ENCODE peak calls at places on chromosome 15, in eight cellular contexts. One of them, this sample, is unnamed.

GRCh38 chr15:78800189-78800588 is 11.1 kb downstream of the ADAMTS7 start:
- DNase-seq in uterus: no peak
- DNase-seq in tibial nerve: no peak
- DNase-seq in mammary epithelial cell: no peak
- DNase-seq in PC-9: no peak
- DNase-seq in GM23338: no peak
- DNase-seq in osteoblast: no peak
- DNase-seq in CD8-positive, alpha-beta T cell: no peak
- DNase-seq in this sample: no peak

GRCh38 chr15:42348083-42348482 is 11.2 kb upstream of the CAPN3 start:
- DNase-seq in osteoblast: no peak
- DNase-seq in tibial nerve: no peak
- DNase-seq in uterus: no peak
- DNase-seq in mammary epithelial cell: peak
- DNase-seq in GM23338: no peak
- DNase-seq in CD8-positive, alpha-beta T cell: no peak
- DNase-seq in PC-9: no peak
- DNase-seq in this sample: no peak

GRCh38 chr15:39113741-39114140 is 467.1 kb upstream of the THBS1 start:
- DNase-seq in PC-9: no peak
- DNase-seq in GM23338: no peak
- DNase-seq in CD8-positive, alpha-beta T cell: no peak
- DNase-seq in uterus: no peak
- DNase-seq in tibial nerve: no peak
- DNase-seq in osteoblast: no peak
- DNase-seq in mammary epithelial cell: no peak
- DNase-seq in this sample: no peak

GRCh38 chr15:41899854-41900442 is 6.1 kb upstream of the SPTBN5 start:
- DNase-seq in mammary epithelial cell: no peak
- DNase-seq in tibial nerve: no peak
- DNase-seq in GM23338: no peak
- DNase-seq in PC-9: no peak
- DNase-seq in CD8-positive, alpha-beta T cell: no peak
- DNase-seq in osteoblast: no peak
- DNase-seq in uterus: no peak
- DNase-seq in this sample: no peak

GRCh38 chr15:62452016-62452415 is 286.9 kb upstream of the C2CD4B start:
- DNase-seq in GM23338: peak
- DNase-seq in uterus: no peak
- DNase-seq in mammary epithelial cell: no peak
- DNase-seq in osteoblast: no peak
- DNase-seq in tibial nerve: no peak
- DNase-seq in CD8-positive, alpha-beta T cell: no peak
- DNase-seq in PC-9: no peak
- DNase-seq in this sample: no peak

GRCh38 chr15:70518201-70519003 is 245.0 kb downstream of the UACA start:
- DNase-seq in PC-9: no peak
- DNase-seq in mammary epithelial cell: no peak
- DNase-seq in tibial nerve: no peak
- DNase-seq in CD8-positive, alpha-beta T cell: no peak
- DNase-seq in GM23338: no peak
- DNase-seq in uterus: no peak
- DNase-seq in osteoblast: no peak
- DNase-seq in this sample: no peak

GRCh38 chr15:40291088-40291574 is 8.3 kb upstream of the ANKRD63 start:
- DNase-seq in tibial nerve: no peak
- DNase-seq in GM23338: peak
- DNase-seq in mammary epithelial cell: peak
- DNase-seq in CD8-positive, alpha-beta T cell: no peak
- DNase-seq in uterus: peak
- DNase-seq in osteoblast: peak
- DNase-seq in PC-9: peak
- DNase-seq in this sample: peak

GRCh38 chr15:60932051-60932915 is 296.8 kb downstream of the RORA start:
- DNase-seq in CD8-positive, alpha-beta T cell: peak
- DNase-seq in mammary epithelial cell: peak
- DNase-seq in osteoblast: peak
- DNase-seq in uterus: no peak
- DNase-seq in tibial nerve: no peak
- DNase-seq in PC-9: peak
- DNase-seq in GM23338: peak
- DNase-seq in this sample: peak

GRCh38 chr15:68372291-68372811 is 59.6 kb downstream of the ITGA11 start:
- DNase-seq in CD8-positive, alpha-beta T cell: no peak
- DNase-seq in PC-9: no peak
- DNase-seq in osteoblast: peak
- DNase-seq in tibial nerve: no peak
- DNase-seq in mammary epithelial cell: peak
- DNase-seq in uterus: peak
- DNase-seq in GM23338: peak
- DNase-seq in this sample: no peak

GRCh38 chr15:41774062-41774872 is at the start of gene MAPKBP1:
- DNase-seq in uterus: peak
- DNase-seq in tibial nerve: peak
- DNase-seq in CD8-positive, alpha-beta T cell: peak
- DNase-seq in mammary epithelial cell: peak
- DNase-seq in GM23338: peak
- DNase-seq in osteoblast: peak
- DNase-seq in PC-9: peak
- DNase-seq in this sample: peak

GRCh38 chr15:90872481-90873184 is 4.2 kb downstream of the FURIN start:
- DNase-seq in uterus: no peak
- DNase-seq in PC-9: no peak
- DNase-seq in mammary epithelial cell: peak
- DNase-seq in CD8-positive, alpha-beta T cell: no peak
- DNase-seq in tibial nerve: no peak
- DNase-seq in GM23338: no peak
- DNase-seq in osteoblast: peak
- DNase-seq in this sample: no peak

GRCh38 chr15:92979011-92979701 is 79.0 kb downstream of the CHD2 start:
- DNase-seq in CD8-positive, alpha-beta T cell: no peak
- DNase-seq in GM23338: no peak
- DNase-seq in uterus: no peak
- DNase-seq in mammary epithelial cell: no peak
- DNase-seq in osteoblast: peak
- DNase-seq in tibial nerve: no peak
- DNase-seq in PC-9: no peak
- DNase-seq in this sample: no peak

GRCh38 chr15:69854521-69855171 is 243.1 kb downstream of the TLE3 start:
- DNase-seq in uterus: no peak
- DNase-seq in CD8-positive, alpha-beta T cell: no peak
- DNase-seq in PC-9: peak
- DNase-seq in mammary epithelial cell: no peak
- DNase-seq in osteoblast: no peak
- DNase-seq in GM23338: peak
- DNase-seq in tibial nerve: no peak
- DNase-seq in this sample: no peak

GRCh38 chr15:66816201-66816600 is 114.2 kb downstream of the SMAD6 start:
- DNase-seq in PC-9: no peak
- DNase-seq in tibial nerve: no peak
- DNase-seq in uterus: no peak
- DNase-seq in osteoblast: no peak
- DNase-seq in mammary epithelial cell: no peak
- DNase-seq in CD8-positive, alpha-beta T cell: no peak
- DNase-seq in GM23338: no peak
- DNase-seq in this sample: no peak

GRCh38 chr15:89472785-89473256 is 23.6 kb downstream of the RHCG start:
- DNase-seq in GM23338: peak
- DNase-seq in uterus: no peak
- DNase-seq in CD8-positive, alpha-beta T cell: peak
- DNase-seq in mammary epithelial cell: peak
- DNase-seq in osteoblast: peak
- DNase-seq in tibial nerve: no peak
- DNase-seq in PC-9: peak
- DNase-seq in this sample: peak
- TF ChIP-seq CTCF in GM23338: peak
- TF ChIP-seq CTCF in uterus: no peak
- TF ChIP-seq CTCF in CD8-positive, alpha-beta T cell: no peak
- TF ChIP-seq CTCF in mammary epithelial cell: peak
- TF ChIP-seq CTCF in osteoblast: peak
- TF ChIP-seq CTCF in tibial nerve: peak
- TF ChIP-seq CTCF in PC-9: peak
- TF ChIP-seq CTCF in this sample: no peak

GRCh38 chr15:28106294-28107110 is 7.4 kb upstream of the OCA2 start:
- DNase-seq in CD8-positive, alpha-beta T cell: no peak
- DNase-seq in osteoblast: peak
- DNase-seq in PC-9: no peak
- DNase-seq in GM23338: peak
- DNase-seq in mammary epithelial cell: no peak
- DNase-seq in tibial nerve: no peak
- DNase-seq in uterus: no peak
- DNase-seq in this sample: no peak
- H3K4me3 ChIP-seq in CD8-positive, alpha-beta T cell: peak
- H3K4me3 ChIP-seq in osteoblast: peak
- H3K4me3 ChIP-seq in PC-9: no peak
- H3K4me3 ChIP-seq in GM23338: peak
- H3K4me3 ChIP-seq in mammary epithelial cell: peak
- H3K4me3 ChIP-seq in tibial nerve: peak
- H3K4me3 ChIP-seq in uterus: peak
- H3K4me3 ChIP-seq in this sample: peak

GRCh38 chr15:77143191-77143590 is 72.3 kb upstream of the TSPAN3 start:
- DNase-seq in tibial nerve: no peak
- DNase-seq in PC-9: no peak
- DNase-seq in osteoblast: no peak
- DNase-seq in uterus: no peak
- DNase-seq in mammary epithelial cell: no peak
- DNase-seq in CD8-positive, alpha-beta T cell: no peak
- DNase-seq in GM23338: no peak
- DNase-seq in this sample: no peak
- H3K27ac ChIP-seq in tibial nerve: no peak
- H3K27ac ChIP-seq in PC-9: no peak
- H3K27ac ChIP-seq in osteoblast: peak
- H3K27ac ChIP-seq in uterus: peak
- H3K27ac ChIP-seq in mammary epithelial cell: no peak
- H3K27ac ChIP-seq in CD8-positive, alpha-beta T cell: no peak
- H3K27ac ChIP-seq in GM23338: no peak
- H3K27ac ChIP-seq in this sample: no peak

DNA sequence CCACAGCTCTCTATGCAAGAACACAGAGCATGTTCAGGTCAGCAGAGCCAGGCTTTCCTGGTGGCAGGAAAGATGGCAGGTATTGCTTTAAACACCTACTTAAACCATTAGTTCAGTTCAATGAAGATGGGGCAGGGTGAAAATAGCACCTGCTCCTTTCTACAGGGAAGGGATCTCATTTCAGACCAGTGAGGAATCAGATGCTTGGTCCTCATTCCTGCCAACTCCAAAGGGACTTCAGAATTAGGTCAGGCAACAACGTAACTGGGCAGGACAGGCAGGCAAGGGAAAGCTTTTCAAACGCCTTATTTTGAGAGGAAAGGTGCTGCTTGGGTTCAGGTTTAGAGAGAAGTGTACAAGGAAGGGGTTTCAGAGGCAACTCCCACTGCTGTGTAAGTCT is 12.6 kb upstream of the RPS17 start:
- DNase-seq in CD8-positive, alpha-beta T cell: no peak
- DNase-seq in uterus: no peak
- DNase-seq in mammary epithelial cell: no peak
- DNase-seq in osteoblast: no peak
- DNase-seq in GM23338: no peak
- DNase-seq in tibial nerve: no peak
- DNase-seq in PC-9: no peak
- DNase-seq in this sample: no peak
- TF ChIP-seq CTCF in CD8-positive, alpha-beta T cell: no peak
- TF ChIP-seq CTCF in uterus: no peak
- TF ChIP-seq CTCF in mammary epithelial cell: no peak
- TF ChIP-seq CTCF in osteoblast: no peak
- TF ChIP-seq CTCF in GM23338: no peak
- TF ChIP-seq CTCF in tibial nerve: no peak
- TF ChIP-seq CTCF in PC-9: no peak
- TF ChIP-seq CTCF in this sample: no peak

GRCh38 chr15:73368301-73369072 is at the start of gene HCN4:
- DNase-seq in tibial nerve: no peak
- DNase-seq in PC-9: no peak
- DNase-seq in mammary epithelial cell: no peak
- DNase-seq in uterus: no peak
- DNase-seq in CD8-positive, alpha-beta T cell: no peak
- DNase-seq in GM23338: peak
- DNase-seq in osteoblast: peak
- DNase-seq in this sample: no peak

GRCh38 chr15:73367624-73368300 is 996 bp downstream of the HCN4 start:
- DNase-seq in uterus: no peak
- DNase-seq in osteoblast: peak
- DNase-seq in GM23338: peak
- DNase-seq in CD8-positive, alpha-beta T cell: no peak
- DNase-seq in mammary epithelial cell: no peak
- DNase-seq in tibial nerve: no peak
- DNase-seq in PC-9: no peak
- DNase-seq in this sample: no peak

GRCh38 chr15:73370151-73370550 is 1.4 kb upstream of the HCN4 start:
- DNase-seq in uterus: no peak
- DNase-seq in PC-9: no peak
- DNase-seq in mammary epithelial cell: no peak
- DNase-seq in osteoblast: peak
- DNase-seq in GM23338: peak
- DNase-seq in CD8-positive, alpha-beta T cell: no peak
- DNase-seq in tibial nerve: no peak
- DNase-seq in this sample: no peak

GRCh38 chr15:73366766-73367623 is 1.8 kb downstream of the HCN4 start:
- DNase-seq in tibial nerve: no peak
- DNase-seq in osteoblast: peak
- DNase-seq in GM23338: peak
- DNase-seq in CD8-positive, alpha-beta T cell: no peak
- DNase-seq in mammary epithelial cell: no peak
- DNase-seq in PC-9: no peak
- DNase-seq in uterus: no peak
- DNase-seq in this sample: no peak

DNA sequence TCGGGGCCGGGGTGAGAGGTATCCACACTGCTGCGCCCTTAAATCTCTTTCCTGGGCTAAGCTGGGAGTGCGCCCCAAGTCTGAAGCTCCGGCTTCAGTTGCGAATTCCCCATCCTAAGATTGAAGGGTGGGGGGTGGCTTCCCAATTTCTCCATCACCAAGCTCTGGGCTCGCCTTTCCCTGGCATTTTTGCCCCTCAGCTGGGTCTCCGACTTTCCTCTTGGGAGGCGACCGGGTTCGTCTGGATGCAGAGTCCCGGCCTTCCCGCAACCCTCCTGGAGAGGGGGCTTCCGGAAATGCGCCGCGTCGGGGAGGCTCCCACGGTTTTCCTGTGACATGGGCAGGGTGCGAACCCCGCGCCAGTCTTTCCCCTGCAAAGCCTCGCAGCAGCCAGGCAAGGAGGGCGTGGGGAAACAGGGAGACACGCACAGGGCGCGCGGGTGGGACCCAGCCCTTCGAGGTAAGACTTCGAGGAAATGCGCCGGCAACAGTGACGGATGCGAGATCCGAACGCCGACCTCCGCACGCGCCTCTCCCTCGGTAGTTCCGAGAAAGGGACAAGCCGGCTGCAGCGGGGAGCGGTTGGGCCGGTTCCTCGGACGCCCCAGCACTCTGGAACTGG is 426 bp upstream of the HCN4 start:
- DNase-seq in PC-9: no peak
- DNase-seq in CD8-positive, alpha-beta T cell: no peak
- DNase-seq in mammary epithelial cell: no peak
- DNase-seq in tibial nerve: no peak
- DNase-seq in uterus: no peak
- DNase-seq in osteoblast: peak
- DNase-seq in GM23338: peak
- DNase-seq in this sample: no peak
- H3K4me3 ChIP-seq in PC-9: no peak
- H3K4me3 ChIP-seq in CD8-positive, alpha-beta T cell: no peak
- H3K4me3 ChIP-seq in mammary epithelial cell: no peak
- H3K4me3 ChIP-seq in tibial nerve: no peak
- H3K4me3 ChIP-seq in uterus: no peak
- H3K4me3 ChIP-seq in osteoblast: no peak
- H3K4me3 ChIP-seq in GM23338: peak
- H3K4me3 ChIP-seq in this sample: peak